ENCODE peak calls at places on chromosomes 1 and 21, in nine cellular contexts. D is stimulated activated CD8-positive, alpha-beta memory T cell treated with anti-CD3 and anti-CD28 coated beads, Interleukin-7, amount 100 ng/mL, for 1 hour; L is NCI-H774; M is fibroblast of the conjunctiva; P is effector CD4-positive, alpha-beta T cell; Y is EL; F is endodermal cell; G is GM12891; Q is stimulated activated CD4-positive, alpha-beta T cell treated with anti-CD3 and anti-CD28 coated beads, Interleukin-12 subunit alpha, Interleukin-12 subunit beta, amount 100 ng/mL, for 24 hours. Z is an unnamed sample.

GRCh38 chr1:12444329-12444841 is 173.6 kb downstream of the DHRS3 start:
- DNase-seq in F (no peak), G (no peak), L (no peak), P (no peak), M (no peak), Q (no peak), D (no peak), Y (no peak), Z (no peak)

GRCh38 chr1:247286134-247286670 is 30.3 kb downstream of the VN1R5 start:
- DNase-seq in L (no peak), M (no peak), G (no peak), F (peak; percentile 21), Y (no peak), P (no peak), Q (no peak), D (no peak), Z (no peak)

GRCh38 chr1:22076346-22076745 is 23.8 kb downstream of the CDC42 start:
- DNase-seq in D (no peak), Q (no peak), M (no peak), P (no peak), G (no peak), Y (no peak), F (no peak), L (no peak), Z (no peak)

GRCh38 chr21:14773777-14774345 is 227.7 kb upstream of the SAMSN1 start:
- DNase-seq in P (peak; percentile 31), Y (peak; percentile 26), G (no peak), M (no peak), F (peak; percentile 88), L (peak; percentile 15), Q (peak; percentile 59), D (peak; percentile 19), Z (peak; percentile 67)

GRCh38 chr1:197388801-197389200 is 120.7 kb downstream of the CRB1 start:
- DNase-seq in Q (no peak), P (no peak), Y (peak; percentile 42), M (no peak), G (no peak), D (no peak), F (no peak), L (no peak), Z (no peak)

GRCh38 chr1:62180649-62181048 is 14.0 kb upstream of the L1TD1 start:
- DNase-seq in F (no peak), Q (no peak), G (no peak), Y (no peak), D (no peak), P (no peak), L (no peak), M (no peak), Z (no peak)

GRCh38 chr1:158039380-158039779 is 45.9 kb downstream of the KIRREL1 start:
- DNase-seq in M (no peak), L (no peak), Y (peak; percentile 41), P (no peak), G (no peak), Q (no peak), D (no peak), F (no peak), Z (no peak)

GRCh38 chr1:47181955-47182680 is 7.7 kb downstream of the PDZK1IP1 start:
- DNase-seq in P (no peak), L (no peak), Q (no peak), D (no peak), M (no peak), F (no peak), G (no peak), Y (peak; percentile 39), Z (no peak)

GRCh38 chr1:36295390-36295789 is 10.8 kb upstream of the SH3D21 start:
- DNase-seq in G (no peak), F (no peak), D (no peak), M (no peak), P (no peak), Y (no peak), L (no peak), Q (no peak), Z (no peak)

GRCh38 chr1:29719253-29719652 is 482.9 kb downstream of the PTPRU start:
- DNase-seq in L (no peak), G (no peak), Y (no peak), Q (no peak), F (no peak), D (no peak), P (no peak), M (no peak), Z (no peak)

GRCh38 chr1:111204211-111204883 is 3.9 kb upstream of the DENND2D start:
- DNase-seq in L (peak; percentile 51), Q (no peak), Y (no peak), M (no peak), D (peak; percentile 62), F (no peak), G (peak; percentile 69), P (peak; percentile 56), Z (no peak)

GRCh38 chr1:168959382-168959781 is 147.1 kb upstream of the ATP1B1 start:
- DNase-seq in D (no peak), Q (no peak), L (no peak), F (no peak), P (no peak), G (no peak), Y (no peak), M (no peak), Z (no peak)

GRCh38 chr1:41802532-41803501 is 115.9 kb downstream of the HIVEP3 start:
- DNase-seq in L (no peak), Y (no peak), P (no peak), F (no peak), G (no peak), D (no peak), M (no peak), Q (no peak), Z (peak; percentile 93)

GRCh38 chr21:43611598-43612369 is 47.5 kb downstream of the HSF2BP start:
- DNase-seq in Q (no peak), G (no peak), L (no peak), Y (peak; percentile 57), M (peak; percentile 40), F (peak; percentile 88), P (no peak), D (no peak), Z (peak; percentile 51)

GRCh38 chr1:119758584-119758983 is 10.1 kb downstream of the HMGCS2 start:
- DNase-seq in L (no peak), G (no peak), P (no peak), Q (no peak), Y (no peak), M (no peak), D (no peak), F (no peak), Z (no peak)

GRCh38 chr1:61641171-61641570 is 83.8 kb downstream of the TM2D1 start:
- DNase-seq in F (no peak), L (no peak), M (no peak), D (no peak), Y (no peak), Q (no peak), G (no peak), P (no peak), Z (no peak)

GRCh38 chr1:202692959-202693555 is 17.2 kb downstream of the SYT2 start:
- DNase-seq in D (peak; percentile 43), G (peak; percentile 54), P (peak; percentile 57), M (peak; percentile 39), L (peak; percentile 15), Q (peak; percentile 53), F (peak; percentile 94), Y (peak; percentile 62), Z (peak; percentile 78)

GRCh38 chr1:107196973-107197562 is 56.2 kb downstream of the NTNG1 start:
- DNase-seq in M (peak; percentile 5), D (no peak), G (peak; percentile 0), Y (peak; percentile 24), P (no peak), F (peak; percentile 81), L (no peak), Q (no peak), Z (peak; percentile 74)

GRCh38 chr1:145784409-145784808 is 39.5 kb downstream of the RNF115 start:
- DNase-seq in Q (no peak), P (no peak), D (no peak), F (no peak), Y (no peak), M (no peak), L (no peak), G (no peak), Z (no peak)

GRCh38 chr1:200699871-200700270 is 30.2 kb upstream of the DDX59 start:
- DNase-seq in Y (peak; percentile 59), G (no peak), F (peak; percentile 90), D (no peak), P (no peak), L (no peak), Q (no peak), M (peak; percentile 1), Z (peak; percentile 92)

GRCh38 chr1:14968251-14968812 is 185.2 kb upstream of the TMEM51 start:
- DNase-seq in D (no peak), Q (no peak), G (no peak), P (no peak), M (peak; percentile 62), F (no peak), L (no peak), Y (peak; percentile 94), Z (no peak)

GRCh38 chr1:23581219-23581618 is 21.9 kb upstream of the ID3 start:
- DNase-seq in D (no peak), Y (peak; percentile 87), P (no peak), L (no peak), G (no peak), M (no peak), Q (no peak), F (no peak), Z (no peak)

GRCh38 chr1:52482326-52483004 is 70.4 kb downstream of the TUT4 start:
- DNase-seq in Q (no peak), L (no peak), G (no peak), D (no peak), M (no peak), Y (no peak), F (no peak), P (no peak), Z (no peak)

GRCh38 chr21:39088831-39089380 is 94.3 kb downstream of the PSMG1 start:
- DNase-seq in Y (peak; percentile 73), Q (no peak), D (no peak), M (peak; percentile 55), L (no peak), G (no peak), F (no peak), P (no peak), Z (no peak)

GRCh38 chr1:194813109-194813508 is 1626.7 kb upstream of the B3GALT2 start:
- DNase-seq in Q (no peak), M (no peak), D (no peak), Y (no peak), P (no peak), L (no peak), G (no peak), F (no peak), Z (no peak)